ENCODE peak calls at places on chromosomes 1 and 21, in four cellular contexts. O is K562, H is HCT116, Y is GM12878. F is an unnamed sample. For H3K4me1, the result is how much of the 10 kb centered on the place peaks cover.

GRCh38 chr1:74937176-74937575 is 197.0 kb upstream of the LHX8 start:
- DNase-seq in O (no peak), H (no peak), Y (no peak), F (no peak)

GRCh38 chr1:160748182-160748876 is 9.3 kb downstream of the SLAMF7 start:
- DNase-seq in O (peak), H (no peak), Y (no peak), F (no peak)

GRCh38 chr1:18766328-18766727 is 93.1 kb downstream of the TAS1R2 start:
- DNase-seq in O (no peak), H (no peak), Y (no peak), F (no peak)

GRCh38 chr1:186605762-186606350 is 74.4 kb downstream of the PTGS2 start:
- DNase-seq in O (no peak), H (peak), Y (no peak), F (peak)

GRCh38 chr1:54374766-54375165 is 31.4 kb downstream of the SSBP3 start:
- DNase-seq in O (no peak), H (no peak), Y (no peak), F (no peak)

GRCh38 chr1:178784131-178784536 is 59.1 kb downstream of the RALGPS2 start:
- DNase-seq in O (no peak), H (no peak), Y (no peak), F (no peak)

GRCh38 chr1:96964761-96965160 is 243.2 kb downstream of the PTBP2 start:
- DNase-seq in O (no peak), H (no peak), Y (no peak), F (no peak)

GRCh38 chr1:61853545-61853944 is 111.3 kb downstream of the PATJ start:
- DNase-seq in O (no peak), H (no peak), Y (no peak), F (no peak)

GRCh38 chr1:156492013-156492590 is 8.5 kb downstream of the MEF2D start:
- DNase-seq in O (no peak), H (no peak), Y (no peak), F (no peak)

GRCh38 chr1:78045850-78046778 is at the start of gene GIPC2:
- DNase-seq in O (no peak), H (no peak), Y (no peak), F (peak)

GRCh38 chr1:145936247-145936646 is 9.0 kb upstream of the RBM8A start:
- DNase-seq in O (no peak), H (no peak), Y (no peak), F (no peak)

GRCh38 chr1:95407864-95408291 is 173.9 kb downstream of the RWDD3 start:
- DNase-seq in O (no peak), H (no peak), Y (no peak), F (peak)

GRCh38 chr1:182520746-182521145 is 68.3 kb downstream of the RNASEL start:
- DNase-seq in O (no peak), H (no peak), Y (no peak), F (no peak)

GRCh38 chr1:101738475-101738874 is 258.3 kb downstream of the OLFM3 start:
- DNase-seq in O (no peak), H (no peak), Y (no peak), F (no peak)

GRCh38 chr1:79355073-79355472 is 348.5 kb upstream of the ADGRL4 start:
- DNase-seq in O (no peak), H (no peak), Y (no peak), F (no peak)

GRCh38 chr1:77447669-77448068 is 165.8 kb downstream of the AK5 start:
- DNase-seq in O (no peak), H (no peak), Y (no peak), F (no peak)

GRCh38 chr1:208159542-208160258 is 84.5 kb downstream of the PLXNA2 start:
- DNase-seq in O (peak), H (no peak), Y (no peak), F (no peak)

GRCh38 chr1:116375884-116376733 is 3.1 kb downstream of the ATP1A1 start:
- DNase-seq in O (no peak), H (peak), Y (no peak), F (peak)

GRCh38 chr1:67390041-67390887 is 39.9 kb downstream of the SERBP1 start:
- DNase-seq in O (no peak), H (no peak), Y (no peak), F (peak)

GRCh38 chr21:25496825-25497482 is 110.3 kb downstream of the MRPL39 start:
- DNase-seq in O (no peak), H (no peak), Y (no peak), F (no peak)

GRCh38 chr1:162136760-162137537 is 67.5 kb downstream of the NOS1AP start:
- DNase-seq in O (no peak), H (peak), Y (no peak), F (no peak)

GRCh38 chr1:205262706-205263105 is 35.0 kb downstream of the TMCC2 start:
- DNase-seq in O (no peak), H (no peak), Y (no peak), F (no peak)

GRCh38 chr1:115158181-115158580 is 68.9 kb upstream of the TSPAN2 start:
- DNase-seq in O (no peak), H (no peak), Y (no peak), F (no peak)

GRCh38 chr1:230849451-230850194 is 18.7 kb downstream of the C1orf198 start:
- DNase-seq in O (no peak), H (no peak), Y (no peak), F (no peak)

GRCh38 chr1:18926315-18927081 is 24.1 kb upstream of the ALDH4A1 start:
- DNase-seq in O (peak), H (peak), Y (peak), F (no peak)

GRCh38 chr1:88698140-88698539 is 14.1 kb downstream of the PKN2 start:
- DNase-seq in O (peak), H (no peak), Y (no peak), F (no peak)

GRCh38 chr1:206556748-206557635 is 49.7 kb downstream of the RASSF5 start:
- DNase-seq in O (peak), H (no peak), Y (no peak), F (peak)

GRCh38 chr1:51314974-51315373 is 15.4 kb downstream of the TTC39A start:
- DNase-seq in O (no peak), H (no peak), Y (no peak), F (no peak)

GRCh38 chr1:94713472-94714141 is 106.5 kb upstream of the SLC44A3 start:
- DNase-seq in O (no peak), H (peak), Y (no peak), F (peak)

GRCh38 chr1:117541003-117541402 is 64.8 kb upstream of the TENT5C start:
- DNase-seq in O (no peak), H (no peak), Y (no peak), F (no peak)

GRCh38 chr1:96387785-96388184 is 333.8 kb upstream of the PTBP2 start:
- DNase-seq in O (no peak), H (no peak), Y (no peak), F (no peak)

GRCh38 chr1:30788580-30789387 is 31.2 kb upstream of the LAPTM5 start:
- DNase-seq in O (no peak), H (no peak), Y (no peak), F (no peak)

GRCh38 chr1:65921461-65921860 is 128.8 kb downstream of the PDE4B start:
- DNase-seq in O (no peak), H (no peak), Y (no peak), F (no peak)

GRCh38 chr1:55839626-55840025 is 624.5 kb upstream of the USP24 start:
- DNase-seq in O (no peak), H (no peak), Y (no peak), F (no peak)

GRCh38 chr1:40393173-40393572 is 19.6 kb downstream of the SMAP2 start:
- DNase-seq in O (no peak), H (no peak), Y (no peak), F (no peak)

GRCh38 chr1:40396420-40396819 is 22.9 kb downstream of the SMAP2 start:
- DNase-seq in O (no peak), H (no peak), Y (no peak), F (no peak)

GRCh38 chr1:40397258-40397657 is 23.7 kb downstream of the SMAP2 start:
- DNase-seq in O (no peak), H (no peak), Y (no peak), F (no peak)

GRCh38 chr1:40394456-40395172 is 21.1 kb downstream of the SMAP2 start:
- DNase-seq in O (no peak), H (no peak), Y (no peak), F (no peak)

DNA sequence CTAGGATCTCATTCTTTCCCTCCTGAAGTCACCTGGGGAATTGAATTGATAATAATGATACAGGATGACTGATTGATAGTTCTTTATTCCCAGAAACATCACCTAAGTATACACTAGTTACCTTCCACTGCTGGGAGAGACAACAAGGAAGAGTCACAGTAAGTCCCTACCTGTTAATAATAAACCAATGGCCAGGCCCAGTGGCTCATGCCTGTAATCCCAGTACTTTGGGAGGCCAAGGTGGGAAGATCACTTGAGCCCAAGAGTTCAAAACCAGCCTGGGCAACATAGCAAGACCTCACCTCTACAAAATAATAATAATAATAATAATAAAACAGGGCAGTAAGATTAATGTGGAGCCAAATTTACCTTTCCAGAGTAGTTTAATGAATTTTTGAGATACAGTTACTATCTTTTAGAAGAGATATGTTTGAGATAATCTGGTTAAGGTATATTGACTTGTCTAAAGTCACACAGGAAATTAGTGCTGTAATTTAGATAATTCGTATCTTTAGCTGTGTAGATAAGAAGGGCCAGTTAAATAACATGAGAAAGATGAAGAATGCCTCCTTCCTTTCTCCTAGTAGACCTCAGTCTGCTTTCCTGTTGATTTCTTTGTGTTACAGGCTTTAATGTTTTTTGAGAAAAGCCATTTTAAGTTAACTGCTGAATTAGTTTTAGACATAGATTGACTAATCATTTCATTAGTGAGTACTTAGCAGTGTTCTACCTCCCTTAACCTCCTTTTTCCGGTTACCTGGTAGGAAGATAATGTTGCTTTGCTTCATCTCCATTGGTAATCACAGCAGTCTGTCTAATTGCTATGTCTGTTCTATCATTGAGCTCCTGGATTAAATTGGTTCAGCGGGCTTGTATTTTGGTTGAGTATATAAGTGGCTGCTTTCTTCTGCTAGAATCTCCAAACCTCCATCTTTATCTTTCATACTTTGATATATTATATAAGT is 22.0 kb downstream of the SMAP2 start:
- DNase-seq in O (no peak), H (no peak), Y (no peak), F (no peak)
- H3K4me1 ChIP-seq in O (under half), H (under half), Y (half or more), F (under half)

DNA sequence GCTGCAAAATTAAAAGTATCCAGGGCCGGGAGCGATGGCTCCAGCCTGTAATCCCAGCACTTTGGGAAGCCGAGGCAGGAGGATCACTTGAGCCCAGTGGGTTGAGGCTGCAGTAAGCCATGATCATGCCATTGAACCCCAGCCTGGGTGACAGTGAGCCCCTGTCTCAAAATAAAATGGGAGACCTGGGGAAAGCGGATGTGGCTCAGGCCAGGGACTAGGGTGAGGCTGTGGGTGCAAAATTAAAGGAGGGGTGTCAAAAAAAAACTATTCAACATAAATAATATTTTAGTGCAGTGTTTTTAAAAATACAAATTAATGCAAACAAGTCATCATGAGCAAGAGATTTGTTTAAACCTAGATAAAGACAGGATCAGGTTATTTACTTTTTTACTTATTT is 100.1 kb upstream of the SLC45A1 start:
- DNase-seq in O (no peak), H (no peak), Y (no peak), F (no peak)
- H3K9ac ChIP-seq in O (no peak), H (no peak), Y (no peak), F (no peak)

GRCh38 chr21:41124626-41125240 is 43.2 kb upstream of the BACE2 start:
- DNase-seq in O (no peak), H (no peak), Y (no peak), F (no peak)

GRCh38 chr21:41119901-41120300 is 48.1 kb upstream of the BACE2 start:
- DNase-seq in O (no peak), H (no peak), Y (no peak), F (no peak)

GRCh38 chr21:41120997-41121396 is 47.0 kb upstream of the BACE2 start:
- DNase-seq in O (no peak), H (no peak), Y (no peak), F (no peak)

GRCh38 chr21:41121785-41122415 is 46.1 kb upstream of the BACE2 start:
- DNase-seq in O (peak), H (peak), Y (peak), F (peak)
- TF ChIP-seq ZNF274 in O (no peak), H (no peak), Y (no peak), F (no peak)

GRCh38 chr1:1262759-1263158 is 10.9 kb downstream of the UBE2J2 start:
- DNase-seq in O (no peak), H (no peak), Y (no peak), F (no peak)
- H3K4me1 ChIP-seq in O (under half), H (under half), Y (under half), F (under half)

DNA sequence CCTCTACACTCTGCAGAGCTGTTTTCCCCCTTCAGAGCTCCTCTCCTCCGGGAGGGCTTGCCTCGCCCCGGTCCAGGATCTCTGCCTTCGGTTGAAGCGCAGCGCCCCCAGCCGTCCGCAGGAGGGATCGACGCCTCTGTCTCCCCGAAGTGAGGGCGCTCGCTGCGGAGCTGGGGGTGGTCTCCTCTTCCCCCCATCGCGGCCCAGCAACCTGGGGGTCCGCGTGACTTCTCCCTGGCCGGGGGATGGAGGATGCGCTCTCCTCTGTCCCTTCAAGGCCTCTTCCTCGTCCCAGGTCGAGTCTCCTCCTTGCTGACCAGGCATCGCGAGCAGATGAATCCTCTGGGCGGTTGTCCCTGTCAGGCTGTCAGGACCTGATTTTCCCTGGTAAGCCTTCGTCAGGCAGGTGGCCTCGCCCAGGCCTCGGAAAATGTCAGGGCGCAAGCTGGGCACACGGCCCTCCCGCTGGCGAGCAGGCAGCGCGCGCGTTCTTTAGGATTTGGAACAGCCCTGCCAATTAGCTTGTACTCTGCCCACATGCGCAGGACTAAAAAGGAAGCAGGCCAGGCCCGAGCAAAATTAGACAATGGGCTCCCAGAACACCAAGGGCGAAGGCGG is 90.5 kb downstream of the EDEM3 start:
- DNase-seq in O (peak), H (peak), Y (no peak), F (peak)
- H3K9ac ChIP-seq in O (no peak), H (no peak), Y (no peak), F (peak)

F was measured in NT2/D1.